ENCODE peak calls at places on chromosomes 3 and 15, in six cellular contexts. S is MM.1S, Q is NCI-H1092 treated with DMSO at 0.1 percent for 48 hours, C is BJ, P is aorta, A is stomach. L is an unnamed sample.

GRCh38 chr15:93479679-93480078 is 390.7 kb upstream of the RGMA start:
- DNase-seq in P (no peak), S (no peak), A (no peak), Q (no peak), C (no peak), L (no peak)

GRCh38 chr3:130644600-130645232 is 101.9 kb downstream of the PIK3R4 start:
- DNase-seq in C (no peak), A (no peak), Q (no peak), S (no peak), P (no peak), L (no peak)

GRCh38 chr3:96755519-96755918 is 58.9 kb upstream of the EPHA6 start:
- DNase-seq in S (no peak), Q (no peak), C (no peak), P (no peak), A (no peak), L (no peak)

GRCh38 chr3:136247436-136247835 is 2.7 kb upstream of the PCCB start:
- DNase-seq in Q (no peak), P (no peak), A (no peak), S (peak), C (no peak), L (no peak)

GRCh38 chr3:31908391-31909097 is 72.5 kb downstream of the OSBPL10 start:
- DNase-seq in C (no peak), S (no peak), Q (peak), P (no peak), A (no peak), L (no peak)

GRCh38 chr3:187044206-187044605 is 95.1 kb downstream of the RPL39L start:
- DNase-seq in Q (no peak), A (no peak), C (no peak), S (peak), P (peak), L (peak)

GRCh38 chr3:53225651-53226050 is 30.2 kb downstream of the TKT start:
- DNase-seq in C (no peak), P (no peak), Q (no peak), S (no peak), A (no peak), L (no peak)

GRCh38 chr3:142987707-142988106 is 13.7 kb upstream of the U2SURP start:
- DNase-seq in A (no peak), P (no peak), C (no peak), Q (no peak), S (peak), L (no peak)

GRCh38 chr3:48599077-48599501 is 4.0 kb upstream of the COL7A1 start:
- DNase-seq in C (no peak), P (no peak), S (no peak), Q (no peak), A (no peak), L (no peak)

GRCh38 chr15:58487724-58488120 is 55.9 kb downstream of the LIPC start:
- DNase-seq in A (no peak), C (no peak), P (no peak), S (no peak), Q (no peak), L (no peak)

GRCh38 chr3:146275476-146275875 is 24.6 kb upstream of the PLSCR4 start:
- DNase-seq in P (no peak), S (no peak), C (no peak), A (no peak), Q (no peak), L (no peak)

GRCh38 chr3:169969696-169970095 is 3.1 kb downstream of the SEC62 start:
- DNase-seq in A (no peak), S (no peak), Q (no peak), P (no peak), C (no peak), L (no peak)

GRCh38 chr3:184977796-184978195 is 165.8 kb downstream of the VPS8 start:
- DNase-seq in A (no peak), Q (no peak), C (no peak), S (no peak), P (no peak), L (no peak)

GRCh38 chr3:110816008-110816407 is 255.6 kb upstream of the NECTIN3 start:
- DNase-seq in A (no peak), P (no peak), C (no peak), Q (no peak), S (peak), L (no peak)

GRCh38 chr15:99440551-99441426 is 125.0 kb upstream of the MEF2A start:
- DNase-seq in P (peak), A (peak), C (no peak), S (no peak), Q (peak), L (peak)

GRCh38 chr15:59282515-59283337 is 76.1 kb downstream of the LDHAL6B start:
- DNase-seq in P (no peak), A (no peak), S (no peak), C (no peak), Q (no peak), L (no peak)

GRCh38 chr3:116153174-116153573 is 292.1 kb downstream of the LSAMP start:
- DNase-seq in S (no peak), C (no peak), Q (no peak), A (no peak), P (no peak), L (no peak)

GRCh38 chr3:9909221-9910013 is 6.8 kb downstream of the IL17RE start:
- DNase-seq in A (peak), S (no peak), C (no peak), P (no peak), Q (no peak), L (no peak)

GRCh38 chr15:59236394-59236793 is 29.8 kb downstream of the LDHAL6B start:
- DNase-seq in Q (no peak), A (no peak), S (no peak), P (no peak), C (no peak), L (no peak)

GRCh38 chr15:78951841-78952238 is 7.0 kb upstream of the CTSH start:
- DNase-seq in S (no peak), A (peak), P (no peak), Q (no peak), C (no peak), L (no peak)

GRCh38 chr3:179000144-179000543 is 71.5 kb downstream of the ZMAT3 start:
- DNase-seq in P (no peak), C (peak), S (no peak), A (no peak), Q (no peak), L (no peak)

GRCh38 chr15:95620934-95621579 is 709.4 kb upstream of the NR2F2 start:
- DNase-seq in A (no peak), C (no peak), P (no peak), Q (no peak), S (peak), L (no peak)

GRCh38 chr3:193250492-193250891 is 9.5 kb downstream of the PLAAT1 start:
- DNase-seq in A (no peak), P (no peak), Q (no peak), C (no peak), S (no peak), L (no peak)

GRCh38 chr3:25045291-25045690 is 382.8 kb upstream of the RARB start:
- DNase-seq in P (no peak), Q (peak), A (no peak), S (no peak), C (no peak), L (no peak)

GRCh38 chr3:122004123-122004522 is 17.9 kb downstream of the ILDR1 start:
- DNase-seq in Q (peak), P (no peak), S (no peak), A (no peak), C (no peak), L (no peak)

GRCh38 chr15:39273805-39274411 is 307.0 kb upstream of the THBS1 start:
- DNase-seq in C (no peak), S (no peak), Q (peak), A (peak), P (no peak), L (no peak)

GRCh38 chr3:53217175-53217574 is 38.6 kb downstream of the TKT start:
- DNase-seq in P (no peak), C (no peak), Q (no peak), S (no peak), A (no peak), L (no peak)

GRCh38 chr15:73941044-73941443 is 14.8 kb downstream of the LOXL1 start:
- DNase-seq in C (peak), S (no peak), Q (no peak), P (peak), A (no peak), L (peak)